ENCODE peak calls at places on chromosomes 16 and 17, in seven cellular contexts. X is GM12891; I is prostate gland; A is activated gamma-delta T cell treated with anti-CD3 and anti-CD28 coated beads, Interleukin-2, amount 50 U/mL, for 16 hours; P is dermis microvascular lymphatic vessel endothelial cell; G is HEK293T; B is NCI-H1436 treated with DMSO at 0.1 percent for 48 hours. T is an unnamed sample.

GRCh38 chr16:57600048-57600835 is 28.2 kb upstream of the ADGRG1 start:
- DNase-seq in X (no peak), I (peak), A (no peak), P (peak), G (peak), B (no peak), T (peak)

GRCh38 chr16:66842765-66843164 is 1.4 kb upstream of the CA7 start:
- DNase-seq in X (no peak), I (no peak), A (no peak), P (no peak), G (peak), B (no peak), T (no peak)

GRCh38 chr17:39754161-39754957 is 16.6 kb downstream of the GRB7 start:
- DNase-seq in X (peak), I (peak), A (peak), P (no peak), G (peak), B (peak), T (peak)

GRCh38 chr16:82990155-82990554 is 363.4 kb downstream of the CDH13 start:
- DNase-seq in X (no peak), I (no peak), A (no peak), P (no peak), G (no peak), B (no peak), T (no peak)

GRCh38 chr17:10699861-10700260 is 2.5 kb downstream of the ADPRM start:
- DNase-seq in X (no peak), I (no peak), A (no peak), P (no peak), G (no peak), B (no peak), T (no peak)

GRCh38 chr16:89135166-89135565 is 36.4 kb upstream of the CDH15 start:
- DNase-seq in X (no peak), I (no peak), A (no peak), P (no peak), G (no peak), B (no peak), T (peak)

GRCh38 chr16:68909099-68909733 is 65.9 kb downstream of the TANGO6 start:
- DNase-seq in X (no peak), I (no peak), A (no peak), P (no peak), G (no peak), B (no peak), T (no peak)

GRCh38 chr17:13311301-13311700 is 290.4 kb downstream of the HS3ST3A1 start:
- DNase-seq in X (no peak), I (no peak), A (no peak), P (no peak), G (no peak), B (no peak), T (no peak)

GRCh38 chr17:42691021-42691545 is 8.8 kb downstream of the CNTNAP1 start:
- DNase-seq in X (peak), I (no peak), A (no peak), P (no peak), G (no peak), B (no peak), T (no peak)

GRCh38 chr16:85846461-85846860 is 47.0 kb downstream of the COX4I1 start:
- DNase-seq in X (no peak), I (no peak), A (no peak), P (no peak), G (no peak), B (no peak), T (peak)

GRCh38 chr17:44108440-44109311 is 14.8 kb downstream of the HDAC5 start:
- DNase-seq in X (no peak), I (peak), A (no peak), P (no peak), G (no peak), B (no peak), T (no peak)

GRCh38 chr16:1960665-1961630 is 1.6 kb downstream of the NDUFB10 start:
- DNase-seq in X (no peak), I (no peak), A (no peak), P (no peak), G (no peak), B (no peak), T (no peak)

GRCh38 chr17:19244796-19245195 is 7.6 kb downstream of the EPN2 start:
- DNase-seq in X (no peak), I (no peak), A (no peak), P (no peak), G (no peak), B (no peak), T (no peak)

GRCh38 chr17:3944485-3945388 is 19.5 kb downstream of the ATP2A3 start:
- DNase-seq in X (peak), I (peak), A (peak), P (peak), G (peak), B (no peak), T (no peak)

GRCh38 chr16:47778106-47778803 is 317.1 kb downstream of the PHKB start:
- DNase-seq in X (no peak), I (no peak), A (no peak), P (no peak), G (no peak), B (no peak), T (no peak)

GRCh38 chr17:67800495-67800928 is 24.8 kb upstream of the BPTF start:
- DNase-seq in X (peak), I (peak), A (no peak), P (peak), G (peak), B (peak), T (no peak)

GRCh38 chr16:86773339-86773715 is 195.0 kb downstream of the FOXL1 start:
- DNase-seq in X (no peak), I (no peak), A (no peak), P (no peak), G (no peak), B (no peak), T (no peak)

GRCh38 chr17:42639484-42640474 is 19.3 kb upstream of the TUBG2 start:
- DNase-seq in X (no peak), I (no peak), A (no peak), P (no peak), G (no peak), B (no peak), T (no peak)

GRCh38 chr17:9696279-9697044 is 51.1 kb downstream of the USP43 start:
- DNase-seq in X (no peak), I (no peak), A (no peak), P (no peak), G (no peak), B (no peak), T (no peak)

GRCh38 chr17:39740357-39741111 is 2.8 kb downstream of the GRB7 start:
- DNase-seq in X (no peak), I (peak), A (no peak), P (no peak), G (no peak), B (no peak), T (peak)

T was measured in chondrocyte.